ENCODE peak calls at places on chromosome 19, in five cellular contexts. C is stimulated activated CD4-positive, alpha-beta T cell treated with anti-CD3 and anti-CD28 coated beads, Interleukin-12 subunit alpha, Interleukin-12 subunit beta, amount 100 ng/mL, for 24 hours; J is astrocyte; Q is IMR-90; B is NCI-H1092 treated with DMSO at 0.1 percent for 48 hours. L is an unnamed sample.
A peak's percentile ranks its signal among the peaks of the same experiment; 100 is the strongest.

GRCh38 chr19:44093931-44094765 is at the start of gene ZNF224:
- DNase-seq in J (peak; percentile 83), Q (peak; percentile 90), C (peak; percentile 67), B (peak; percentile 85), L (peak; percentile 92)

GRCh38 chr19:51514866-51515481 is 13.4 kb upstream of the SIGLEC12 start:
- DNase-seq in J (peak; percentile 6), C (no peak), B (peak; percentile 33), Q (peak; percentile 48), L (no peak)

GRCh38 chr19:6048808-6049405 is 61.4 kb downstream of the RFX2 start:
- DNase-seq in B (peak; percentile 78), Q (peak; percentile 65), J (no peak), C (peak; percentile 53), L (peak; percentile 64)

GRCh38 chr19:21028969-21029268 is 8.5 kb downstream of the ZNF430 start:
- DNase-seq in Q (no peak), J (no peak), B (no peak), C (no peak), L (no peak)

GRCh38 chr19:1218751-1219567 is 13.4 kb downstream of the STK11 start:
- DNase-seq in J (no peak), C (no peak), B (no peak), Q (no peak), L (no peak)

GRCh38 chr19:56837492-56837891 is 3.0 kb downstream of the PEG3 start:
- DNase-seq in B (no peak), J (no peak), Q (no peak), C (no peak), L (peak; percentile 78)

GRCh38 chr19:44871809-44872208 is 19.2 kb upstream of the TOMM40 start:
- DNase-seq in J (no peak), Q (no peak), C (no peak), B (no peak), L (no peak)

GRCh38 chr19:35592226-35592625 is 6.3 kb downstream of the PMIS2 start:
- DNase-seq in C (no peak), J (peak; percentile 9), B (peak; percentile 42), Q (peak; percentile 37), L (peak; percentile 29)

GRCh38 chr19:38452430-38453366 is 19.2 kb downstream of the RYR1 start:
- DNase-seq in Q (no peak), B (no peak), J (no peak), C (no peak), L (peak; percentile 61)

GRCh38 chr19:38514812-38515633 is 81.5 kb downstream of the RYR1 start:
- DNase-seq in C (peak; percentile 55), J (peak; percentile 11), Q (peak; percentile 37), B (peak; percentile 38), L (peak; percentile 81)

GRCh38 chr19:44356383-44357111 is at the start of gene ZNF112:
- DNase-seq in B (peak; percentile 91), C (no peak), J (peak; percentile 90), Q (peak; percentile 91), L (peak; percentile 91)

GRCh38 chr19:11268783-11269267 is 6.5 kb upstream of the DOCK6 start:
- DNase-seq in J (peak; percentile 72), B (no peak), Q (peak; percentile 84), C (no peak), L (no peak)

GRCh38 chr19:48874309-48875135 is 2.3 kb downstream of the PPP1R15A start:
- DNase-seq in B (no peak), C (no peak), Q (peak; percentile 80), J (peak; percentile 66), L (no peak)

GRCh38 chr19:48887861-48888612 is 10.5 kb downstream of the TULP2 start:
- DNase-seq in B (no peak), C (no peak), J (no peak), Q (no peak), L (no peak)

GRCh38 chr19:1213391-1214286 is 8.1 kb downstream of the STK11 start:
- DNase-seq in C (no peak), J (peak; percentile 67), B (no peak), Q (peak; percentile 58), L (no peak)

GRCh38 chr19:17348700-17349099 is 11.3 kb downstream of the GTPBP3 start:
- DNase-seq in B (no peak), Q (peak; percentile 53), J (peak; percentile 52), C (no peak), L (no peak)

GRCh38 chr19:18543814-18544475 is 572 bp upstream of the FKBP8 start:
- DNase-seq in J (peak; percentile 27), C (peak; percentile 48), Q (peak; percentile 40), B (no peak), L (peak; percentile 57)

GRCh38 chr19:29678484-29679106 is 13.3 kb downstream of the PLEKHF1 start:
- DNase-seq in B (no peak), Q (no peak), C (no peak), J (no peak), L (no peak)

GRCh38 chr19:48751835-48752510 is 468 bp downstream of the FUT1 start:
- DNase-seq in Q (no peak), J (no peak), B (no peak), C (no peak), L (no peak)

GRCh38 chr19:923551-924211 is 2.2 kb upstream of the ARID3A start:
- DNase-seq in Q (no peak), J (no peak), C (no peak), B (no peak), L (no peak)

GRCh38 chr19:16326401-16327130 is 1.9 kb downstream of the KLF2 start:
- DNase-seq in J (no peak), B (no peak), C (no peak), Q (no peak), L (no peak)

GRCh38 chr19:52567921-52568320 is 2.2 kb upstream of the ZNF701 start:
- DNase-seq in Q (no peak), C (no peak), B (no peak), J (no peak), L (no peak)

GRCh38 chr19:43809762-43810696 is 7.8 kb upstream of the LYPD5 start:
- DNase-seq in Q (peak; percentile 74), C (no peak), J (peak; percentile 48), B (peak; percentile 23), L (no peak)

GRCh38 chr19:43784251-43784980 is 3.6 kb upstream of the KCNN4 start:
- DNase-seq in J (peak; percentile 83), Q (peak; percentile 85), C (no peak), B (no peak), L (peak; percentile 39)

GRCh38 chr19:37007587-37008220 is 70.5 kb upstream of the ZNF420 start:
- DNase-seq in B (peak; percentile 56), C (peak; percentile 17), J (peak; percentile 37), Q (no peak), L (no peak)

GRCh38 chr19:19459707-19460251 is 54.3 kb downstream of the GATAD2A start:
- DNase-seq in B (no peak), C (peak; percentile 40), J (peak; percentile 64), Q (peak; percentile 87), L (no peak)

GRCh38 chr19:33432408-33433170 is 59.1 kb downstream of the CEBPG start:
- DNase-seq in J (no peak), B (peak; percentile 57), Q (no peak), C (no peak), L (no peak)

GRCh38 chr19:8631425-8631819 is 989 bp downstream of the NFILZ start:
- DNase-seq in C (no peak), J (peak; percentile 81), B (no peak), Q (peak; percentile 36), L (no peak)